ENCODE peak calls at places on chromosomes 3 and 15, in ten cellular contexts. O, C, D, A, Y, K, E, J, X and G are unnamed samples.

GRCh38 chr15:99556010-99556409 is 9.8 kb upstream of the MEF2A start:
- DNase-seq in E (no peak), X (no peak), O (no peak), J (no peak), A (no peak), K (no peak), D (no peak), C (no peak), Y (no peak), G (no peak)

GRCh38 chr15:56028430-56028829 is 35.0 kb upstream of the NEDD4 start:
- DNase-seq in O (no peak), Y (no peak), K (no peak), J (no peak), D (no peak), C (no peak), E (no peak), X (no peak), A (no peak), G (no peak)

GRCh38 chr15:101024709-101025108 is 105.6 kb downstream of the LRRK1 start:
- DNase-seq in K (no peak), D (no peak), C (no peak), E (no peak), Y (no peak), A (no peak), X (no peak), J (no peak), O (no peak), G (no peak)

GRCh38 chr15:40584191-40584590 is 9.9 kb upstream of the KNL1 start:
- DNase-seq in D (no peak), E (no peak), Y (no peak), C (no peak), O (no peak), K (no peak), X (no peak), J (no peak), A (no peak), G (no peak)

GRCh38 chr3:18652781-18653180 is 227.6 kb upstream of the SATB1 start:
- DNase-seq in Y (no peak), C (no peak), X (no peak), E (no peak), A (no peak), K (no peak), O (no peak), D (no peak), J (no peak), G (no peak)

GRCh38 chr15:74422723-74423442 is 10.9 kb downstream of the SEMA7A start:
- DNase-seq in K (no peak), E (peak; percentile 58), O (peak; percentile 56), C (peak; percentile 72), X (no peak), D (peak; percentile 87), A (peak; percentile 44), Y (no peak), J (peak; percentile 35), G (peak; percentile 27)

GRCh38 chr3:38583688-38584087 is 65.8 kb downstream of the SCN5A start:
- DNase-seq in K (no peak), A (no peak), C (no peak), J (no peak), D (no peak), O (no peak), Y (no peak), X (no peak), E (no peak), G (no peak)

GRCh38 chr15:92681141-92681622 is 25.6 kb upstream of the FAM174B start:
- DNase-seq in Y (no peak), A (peak; percentile 96), J (no peak), K (no peak), C (no peak), O (no peak), D (no peak), X (no peak), E (peak; percentile 68), G (no peak)

GRCh38 chr3:169448501-169448900 is 215.0 kb downstream of the MECOM start:
- DNase-seq in E (no peak), K (no peak), A (no peak), Y (no peak), D (no peak), C (no peak), O (no peak), J (no peak), X (no peak), G (no peak)

GRCh38 chr3:128488995-128489859 is 3.8 kb downstream of the GATA2 start:
- DNase-seq in A (no peak), D (no peak), J (no peak), X (no peak), E (no peak), C (peak; percentile 86), O (no peak), K (no peak), Y (peak; percentile 41), G (no peak)

GRCh38 chr3:5095879-5096278 is 26.2 kb upstream of the ARL8B start:
- DNase-seq in E (peak; percentile 68), K (no peak), Y (no peak), A (no peak), C (peak; percentile 89), D (no peak), J (no peak), O (no peak), X (no peak), G (no peak)

GRCh38 chr3:171462224-171462623 is 2.0 kb upstream of the TNIK start:
- DNase-seq in J (no peak), E (no peak), X (no peak), D (no peak), C (peak; percentile 73), A (no peak), O (peak; percentile 68), K (no peak), Y (peak; percentile 22), G (no peak)

GRCh38 chr3:158768881-158769518 is 32.9 kb upstream of the MFSD1 start:
- DNase-seq in J (no peak), O (no peak), A (peak; percentile 90), K (no peak), E (peak; percentile 96), X (no peak), C (no peak), Y (no peak), D (peak; percentile 35), G (no peak)

GRCh38 chr3:83821526-83821925 is 1137.3 kb upstream of the CADM2 start:
- DNase-seq in A (no peak), Y (no peak), J (no peak), O (no peak), E (no peak), D (no peak), C (no peak), X (no peak), K (no peak), G (no peak)

GRCh38 chr3:135368316-135368715 is 573.3 kb downstream of the EPHB1 start:
- DNase-seq in K (no peak), J (no peak), E (no peak), Y (no peak), X (no peak), D (no peak), O (no peak), C (peak; percentile 27), A (no peak), G (no peak)

GRCh38 chr3:127264794-127265514 is 22.9 kb downstream of the PRR20G start:
- DNase-seq in C (peak; percentile 18), J (no peak), E (no peak), X (no peak), Y (no peak), A (no peak), K (no peak), O (no peak), D (no peak), G (no peak)

GRCh38 chr3:58659051-58659675 is 7.4 kb downstream of the FAM3D start:
- DNase-seq in O (no peak), Y (no peak), C (peak; percentile 85), A (no peak), J (no peak), K (no peak), E (peak; percentile 22), D (peak; percentile 33), X (peak; percentile 40), G (peak; percentile 39)

GRCh38 chr15:59327942-59328341 is 44.7 kb downstream of the MYO1E start:
- DNase-seq in C (no peak), Y (no peak), A (no peak), D (no peak), O (peak; percentile 52), E (no peak), K (no peak), J (no peak), X (peak; percentile 49), G (no peak)

GRCh38 chr15:44633603-44634002 is 29.9 kb downstream of the SPG11 start:
- DNase-seq in A (no peak), D (no peak), K (no peak), Y (no peak), C (no peak), E (peak; percentile 3), X (no peak), O (peak; percentile 24), J (no peak), G (no peak)

GRCh38 chr3:112109313-112109712 is 23.1 kb downstream of the C3orf52 start:
- DNase-seq in C (no peak), E (no peak), A (no peak), K (no peak), Y (no peak), O (no peak), X (no peak), D (no peak), J (no peak), G (no peak)

GRCh38 chr3:178705925-178706324 is 169.7 kb downstream of the KCNMB2 start:
- DNase-seq in Y (no peak), C (no peak), J (no peak), A (peak; percentile 78), X (no peak), E (peak; percentile 53), D (no peak), K (no peak), O (peak; percentile 54), G (no peak)

GRCh38 chr15:74138642-74139041 is 8.3 kb downstream of the ISLR2 start:
- DNase-seq in E (no peak), C (no peak), D (no peak), O (no peak), A (no peak), K (no peak), Y (no peak), X (no peak), J (no peak), G (no peak)

GRCh38 chr3:169699536-169700050 is 36.1 kb upstream of the MECOM start:
- DNase-seq in K (no peak), D (no peak), Y (no peak), J (no peak), O (no peak), C (no peak), A (no peak), X (no peak), E (peak; percentile 88), G (no peak)

GRCh38 chr3:69392415-69392814 is 6.5 kb upstream of the FRMD4B start:
- DNase-seq in O (no peak), K (no peak), E (no peak), Y (no peak), A (no peak), C (no peak), J (no peak), X (no peak), D (no peak), G (no peak)